ENCODE peak calls at places on chromosome 7, in eight cellular contexts. One of them, this sample, is unnamed.

GRCh38 chr7:15924910-15925309 is 238.4 kb upstream of the MEOX2 start:
- DNase-seq in IMR-90: no peak
- DNase-seq in A549: no peak
- DNase-seq in body of pancreas: no peak
- DNase-seq in upper lobe of left lung: no peak
- DNase-seq in heart left ventricle: no peak
- DNase-seq in HCT116: no peak
- DNase-seq in adrenal gland: no peak
- DNase-seq in this sample: no peak

GRCh38 chr7:30003098-30003497 is 13.5 kb upstream of the SCRN1 start:
- DNase-seq in body of pancreas: no peak
- DNase-seq in upper lobe of left lung: no peak
- DNase-seq in HCT116: no peak
- DNase-seq in IMR-90: no peak
- DNase-seq in adrenal gland: no peak
- DNase-seq in A549: no peak
- DNase-seq in heart left ventricle: no peak
- DNase-seq in this sample: no peak

GRCh38 chr7:137879357-137880158 is 32.8 kb upstream of the DGKI start:
- DNase-seq in heart left ventricle: no peak
- DNase-seq in A549: no peak
- DNase-seq in adrenal gland: no peak
- DNase-seq in body of pancreas: no peak
- DNase-seq in upper lobe of left lung: peak
- DNase-seq in IMR-90: peak
- DNase-seq in HCT116: no peak
- DNase-seq in this sample: no peak

GRCh38 chr7:148402159-148402558 is 188.4 kb upstream of the C7orf33 start:
- DNase-seq in adrenal gland: no peak
- DNase-seq in IMR-90: no peak
- DNase-seq in upper lobe of left lung: no peak
- DNase-seq in body of pancreas: no peak
- DNase-seq in A549: no peak
- DNase-seq in heart left ventricle: no peak
- DNase-seq in HCT116: no peak
- DNase-seq in this sample: no peak

GRCh38 chr7:38975944-38976392 is 1.7 kb upstream of the POU6F2 start:
- DNase-seq in upper lobe of left lung: peak
- DNase-seq in A549: no peak
- DNase-seq in IMR-90: no peak
- DNase-seq in adrenal gland: no peak
- DNase-seq in heart left ventricle: peak
- DNase-seq in body of pancreas: no peak
- DNase-seq in HCT116: no peak
- DNase-seq in this sample: no peak

GRCh38 chr7:93461350-93461749 is 113.2 kb downstream of the CALCR start:
- DNase-seq in IMR-90: no peak
- DNase-seq in upper lobe of left lung: no peak
- DNase-seq in body of pancreas: no peak
- DNase-seq in adrenal gland: no peak
- DNase-seq in heart left ventricle: no peak
- DNase-seq in HCT116: no peak
- DNase-seq in A549: peak
- DNase-seq in this sample: no peak

GRCh38 chr7:137245890-137246289 is 97.6 kb downstream of the PTN start:
- DNase-seq in heart left ventricle: no peak
- DNase-seq in upper lobe of left lung: no peak
- DNase-seq in IMR-90: peak
- DNase-seq in HCT116: no peak
- DNase-seq in body of pancreas: no peak
- DNase-seq in A549: no peak
- DNase-seq in adrenal gland: no peak
- DNase-seq in this sample: no peak

GRCh38 chr7:26857170-26857533 is 7.2 kb downstream of the SKAP2 start:
- DNase-seq in upper lobe of left lung: peak
- DNase-seq in HCT116: no peak
- DNase-seq in adrenal gland: no peak
- DNase-seq in IMR-90: no peak
- DNase-seq in A549: no peak
- DNase-seq in body of pancreas: no peak
- DNase-seq in heart left ventricle: no peak
- DNase-seq in this sample: no peak

GRCh38 chr7:97580205-97580604 is 151.7 kb upstream of the TAC1 start:
- DNase-seq in HCT116: no peak
- DNase-seq in IMR-90: no peak
- DNase-seq in A549: no peak
- DNase-seq in heart left ventricle: no peak
- DNase-seq in adrenal gland: no peak
- DNase-seq in upper lobe of left lung: no peak
- DNase-seq in body of pancreas: no peak
- DNase-seq in this sample: no peak

GRCh38 chr7:51255536-51256243 is 60.9 kb downstream of the COBL start:
- DNase-seq in heart left ventricle: no peak
- DNase-seq in HCT116: peak
- DNase-seq in IMR-90: no peak
- DNase-seq in upper lobe of left lung: no peak
- DNase-seq in body of pancreas: no peak
- DNase-seq in A549: no peak
- DNase-seq in adrenal gland: no peak
- DNase-seq in this sample: no peak

GRCh38 chr7:17523813-17524741 is 225.6 kb downstream of the AHR start:
- DNase-seq in IMR-90: peak
- DNase-seq in heart left ventricle: no peak
- DNase-seq in HCT116: no peak
- DNase-seq in upper lobe of left lung: no peak
- DNase-seq in A549: peak
- DNase-seq in body of pancreas: peak
- DNase-seq in adrenal gland: peak
- DNase-seq in this sample: no peak

GRCh38 chr7:5523052-5523711 is 99.5 kb upstream of the TNRC18 start:
- DNase-seq in adrenal gland: peak
- DNase-seq in HCT116: no peak
- DNase-seq in body of pancreas: no peak
- DNase-seq in heart left ventricle: no peak
- DNase-seq in IMR-90: peak
- DNase-seq in upper lobe of left lung: no peak
- DNase-seq in A549: peak
- DNase-seq in this sample: no peak

DNA sequence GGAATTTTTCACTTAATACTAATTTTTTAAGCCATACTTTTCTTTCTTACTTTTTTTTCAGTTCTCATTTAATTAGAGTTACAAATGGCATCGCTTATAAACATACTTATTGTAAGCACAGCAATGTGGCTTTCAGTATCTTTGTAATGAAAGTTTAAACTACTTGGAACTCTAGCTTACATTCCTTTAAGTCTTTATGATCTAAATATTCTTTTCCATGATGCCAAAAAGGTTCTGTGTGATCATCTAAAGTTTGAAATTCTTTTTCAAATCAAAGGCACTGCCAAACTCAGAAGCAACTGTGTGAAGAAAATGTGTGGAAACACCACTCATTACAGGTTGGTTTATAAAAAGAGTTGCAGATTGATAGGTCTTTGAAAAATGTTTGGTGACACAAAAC is 392.1 kb downstream of the SUGCT start:
- DNase-seq in adrenal gland: no peak
- DNase-seq in body of pancreas: no peak
- DNase-seq in HCT116: no peak
- DNase-seq in IMR-90: no peak
- DNase-seq in upper lobe of left lung: no peak
- DNase-seq in A549: no peak
- DNase-seq in heart left ventricle: no peak
- DNase-seq in this sample: no peak
- H3K4me3 ChIP-seq in adrenal gland: no peak
- H3K4me3 ChIP-seq in body of pancreas: no peak
- H3K4me3 ChIP-seq in HCT116: no peak
- H3K4me3 ChIP-seq in IMR-90: no peak
- H3K4me3 ChIP-seq in upper lobe of left lung: no peak
- H3K4me3 ChIP-seq in A549: no peak
- H3K4me3 ChIP-seq in heart left ventricle: no peak
- H3K4me3 ChIP-seq in this sample: no peak

DNA sequence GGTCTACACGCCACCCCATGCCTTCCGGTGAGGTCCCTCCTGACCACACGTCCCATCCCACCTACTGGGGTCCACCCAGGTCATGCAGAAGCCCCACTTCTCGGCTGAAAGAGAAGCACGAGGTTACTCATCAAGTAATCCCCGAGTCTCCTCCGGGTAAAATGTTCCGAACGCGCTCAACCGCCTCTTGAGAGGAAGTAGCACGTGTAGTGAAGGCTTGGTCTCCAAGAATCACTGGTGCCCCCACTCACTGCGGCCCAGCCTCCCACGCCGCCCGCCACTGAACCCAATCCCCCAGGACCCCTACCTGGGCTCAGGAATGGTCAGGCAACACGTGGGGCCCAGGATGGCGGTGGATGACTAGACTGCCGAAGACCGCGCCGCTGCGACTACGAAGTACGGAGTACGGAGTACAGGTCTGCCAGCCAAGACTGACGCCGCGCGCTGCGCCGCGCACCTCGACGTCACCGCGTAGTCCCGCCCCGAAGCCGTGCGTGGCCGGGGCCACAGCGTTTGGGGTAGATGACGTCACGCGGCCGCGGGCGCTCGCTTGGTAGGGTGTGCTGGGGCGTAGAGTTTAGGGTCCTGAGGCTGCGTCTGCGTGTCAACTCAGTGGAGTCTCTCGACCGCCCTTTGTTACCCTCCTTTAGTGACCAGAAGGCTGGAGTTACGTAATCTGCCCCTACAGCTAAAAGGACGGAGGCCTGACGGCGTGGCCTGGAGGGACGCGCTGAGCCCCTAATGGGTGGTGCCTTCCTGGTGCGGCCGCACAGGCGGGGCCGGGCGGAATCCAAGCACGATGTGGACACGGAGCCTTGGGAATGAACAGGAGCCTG is 7.6 kb upstream of the MYO1G start:
- DNase-seq in IMR-90: peak
- DNase-seq in body of pancreas: peak
- DNase-seq in A549: peak
- DNase-seq in HCT116: peak
- DNase-seq in adrenal gland: peak
- DNase-seq in upper lobe of left lung: peak
- DNase-seq in heart left ventricle: peak
- DNase-seq in this sample: peak
- TF ChIP-seq POLR2A in IMR-90: peak
- TF ChIP-seq POLR2A in body of pancreas: peak
- TF ChIP-seq POLR2A in A549: peak
- TF ChIP-seq POLR2A in HCT116: peak
- TF ChIP-seq POLR2A in adrenal gland: peak
- TF ChIP-seq POLR2A in upper lobe of left lung: peak
- TF ChIP-seq POLR2A in heart left ventricle: peak
- TF ChIP-seq POLR2A in this sample: peak

DNA sequence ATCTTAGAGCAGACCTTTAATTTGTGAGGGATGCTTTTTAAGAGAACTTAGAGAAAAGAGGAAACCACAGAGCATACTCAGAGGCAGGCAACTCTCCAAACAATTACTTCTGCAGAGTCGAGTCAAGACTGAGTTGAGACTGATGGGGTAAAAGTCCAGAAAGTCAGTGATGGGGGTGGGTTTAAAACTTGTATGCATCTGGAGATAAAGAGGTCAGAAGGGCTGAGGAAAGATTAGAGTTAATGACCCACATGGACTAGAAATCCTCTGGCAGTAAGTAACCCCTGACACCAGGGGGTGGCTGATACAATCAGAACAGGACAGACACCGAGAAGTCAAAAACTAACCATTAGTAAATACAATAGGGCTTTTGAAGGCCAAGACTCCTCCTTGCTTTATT is 42.4 kb upstream of the SEPTIN7 start:
- DNase-seq in body of pancreas: no peak
- DNase-seq in upper lobe of left lung: no peak
- DNase-seq in heart left ventricle: no peak
- DNase-seq in adrenal gland: no peak
- DNase-seq in A549: peak
- DNase-seq in IMR-90: no peak
- DNase-seq in HCT116: no peak
- DNase-seq in this sample: no peak
- TF ChIP-seq CTCF in body of pancreas: no peak
- TF ChIP-seq CTCF in upper lobe of left lung: no peak
- TF ChIP-seq CTCF in heart left ventricle: peak
- TF ChIP-seq CTCF in adrenal gland: no peak
- TF ChIP-seq CTCF in A549: no peak
- TF ChIP-seq CTCF in IMR-90: no peak
- TF ChIP-seq CTCF in HCT116: no peak
- TF ChIP-seq CTCF in this sample: no peak

DNA sequence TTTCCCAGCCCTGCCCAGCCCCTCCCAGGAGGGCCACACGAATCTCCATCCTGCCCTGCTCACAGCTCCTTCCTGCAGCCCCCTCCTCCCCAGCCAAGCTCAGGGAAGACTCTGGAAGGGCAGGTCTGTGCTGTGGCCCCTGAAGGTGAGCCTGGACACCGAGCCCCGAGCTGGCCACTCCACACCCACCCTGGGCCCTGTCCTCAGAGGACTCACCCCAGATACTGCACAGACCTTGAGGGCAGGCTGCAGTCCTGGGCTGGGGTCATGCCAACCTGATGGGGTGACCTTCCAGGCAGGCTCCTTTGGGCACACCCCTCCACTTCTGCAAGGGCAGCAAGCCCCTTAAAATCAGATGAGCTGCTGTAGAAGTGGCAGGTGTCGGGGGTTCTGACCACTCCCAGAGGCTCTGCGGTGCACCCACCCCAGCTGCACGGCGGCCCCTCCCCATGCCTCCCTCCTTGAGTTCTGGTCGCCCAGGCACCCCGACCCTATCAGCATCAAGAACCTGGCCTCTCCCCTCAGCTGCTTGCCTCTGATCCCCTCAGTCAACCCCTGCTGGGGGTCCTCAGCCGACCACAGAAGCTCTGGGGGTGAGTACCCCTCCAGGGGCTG is 24.3 kb downstream of the YKT6 start:
- DNase-seq in IMR-90: no peak
- DNase-seq in upper lobe of left lung: peak
- DNase-seq in HCT116: no peak
- DNase-seq in A549: no peak
- DNase-seq in body of pancreas: no peak
- DNase-seq in adrenal gland: no peak
- DNase-seq in heart left ventricle: no peak
- DNase-seq in this sample: no peak
- H3K4me3 ChIP-seq in IMR-90: no peak
- H3K4me3 ChIP-seq in upper lobe of left lung: no peak
- H3K4me3 ChIP-seq in HCT116: no peak
- H3K4me3 ChIP-seq in A549: no peak
- H3K4me3 ChIP-seq in body of pancreas: no peak
- H3K4me3 ChIP-seq in adrenal gland: no peak
- H3K4me3 ChIP-seq in heart left ventricle: no peak
- H3K4me3 ChIP-seq in this sample: no peak

DNA sequence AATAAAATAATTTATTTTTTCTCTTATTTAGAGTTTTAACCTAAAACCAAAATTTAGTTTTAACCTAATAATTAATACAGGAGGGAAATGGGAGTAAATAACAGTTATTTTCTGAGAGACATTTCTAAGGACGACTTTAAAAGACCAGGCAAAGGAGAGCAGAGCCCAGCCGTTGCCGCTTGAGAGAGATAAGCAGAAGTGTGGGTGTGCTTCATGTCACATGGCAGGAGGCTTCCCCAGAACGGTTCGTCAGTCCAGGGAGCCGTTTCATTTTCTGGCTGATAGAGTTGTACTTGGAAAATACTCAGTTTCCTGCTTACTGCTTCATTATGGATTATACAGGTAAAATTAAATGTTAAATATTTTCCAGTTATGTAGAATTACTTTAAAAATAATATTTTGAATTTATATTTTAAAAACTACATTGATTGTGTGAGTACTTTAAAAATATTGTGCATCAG is 61.4 kb downstream of the ST7 start:
- DNase-seq in heart left ventricle: peak
- DNase-seq in body of pancreas: peak
- DNase-seq in A549: no peak
- DNase-seq in adrenal gland: peak
- DNase-seq in IMR-90: peak
- DNase-seq in upper lobe of left lung: no peak
- DNase-seq in HCT116: no peak
- DNase-seq in this sample: peak
- TF ChIP-seq POLR2A in heart left ventricle: no peak
- TF ChIP-seq POLR2A in body of pancreas: no peak
- TF ChIP-seq POLR2A in A549: no peak
- TF ChIP-seq POLR2A in adrenal gland: peak
- TF ChIP-seq POLR2A in IMR-90: no peak
- TF ChIP-seq POLR2A in upper lobe of left lung: no peak
- TF ChIP-seq POLR2A in HCT116: no peak
- TF ChIP-seq POLR2A in this sample: no peak